ENCODE peak calls at places on chromosomes 16 and 17, in ten cellular contexts. N is upper lobe of left lung, V is NB4, Z is adrenal gland, E is body of pancreas, R is IMR-90, L is A549, Y is HCT116, P is lower leg skin, G is endothelial cell of umbilical vein. B is an unnamed sample.

GRCh38 chr16:1899641-1900451 is 18.4 kb downstream of the HS3ST6 start:
- DNase-seq in Y (no peak), V (peak), R (no peak), Z (no peak), L (no peak), E (peak), P (no peak), G (no peak), N (no peak), B (no peak)

GRCh38 chr17:3919123-3919624 is 2.9 kb upstream of the P2RX1 start:
- DNase-seq in E (no peak), P (no peak), V (no peak), Z (no peak), R (no peak), N (no peak), L (no peak), Y (no peak), G (no peak), B (no peak)

GRCh38 chr17:36851230-36851629 is 86.0 kb upstream of the LHX1 start:
- DNase-seq in Z (no peak), V (no peak), N (no peak), G (peak), R (peak), E (no peak), P (no peak), Y (no peak), L (peak), B (no peak)

GRCh38 chr17:27623578-27623977 is 7.4 kb upstream of the LGALS9 start:
- DNase-seq in L (no peak), N (no peak), P (no peak), Y (no peak), R (no peak), G (no peak), E (no peak), Z (no peak), V (no peak), B (no peak)

GRCh38 chr16:74261068-74261467 is 35.5 kb upstream of the PSMD7 start:
- DNase-seq in N (no peak), V (peak), L (no peak), E (no peak), R (no peak), P (no peak), Y (no peak), G (no peak), Z (no peak), B (no peak)

GRCh38 chr17:41415411-41415810 is 9.0 kb downstream of the KRT37 start:
- DNase-seq in V (no peak), R (peak), N (no peak), Z (no peak), E (no peak), L (no peak), Y (no peak), G (no peak), P (no peak), B (no peak)

GRCh38 chr17:48333034-48333491 is 97.0 kb downstream of the SKAP1 start:
- DNase-seq in V (no peak), Z (no peak), P (no peak), G (no peak), N (no peak), R (peak), Y (no peak), L (no peak), E (no peak), B (no peak)

GRCh38 chr17:70270554-70270953 is 101.2 kb downstream of the KCNJ2 start:
- DNase-seq in V (no peak), L (no peak), R (no peak), Z (no peak), G (peak), P (no peak), E (no peak), N (no peak), Y (no peak), B (no peak)

GRCh38 chr16:86567701-86568571 is 1.3 kb downstream of the FOXC2 start:
- DNase-seq in R (peak), V (no peak), L (no peak), Z (no peak), E (no peak), G (peak), Y (no peak), P (no peak), N (peak), B (no peak)

GRCh38 chr17:19716108-19717030 is at the start of gene SLC47A2:
- DNase-seq in V (no peak), Y (no peak), P (peak), E (no peak), N (no peak), G (no peak), L (no peak), Z (no peak), R (no peak), B (no peak)

GRCh38 chr16:17305694-17306093 is 165.1 kb downstream of the XYLT1 start:
- DNase-seq in R (no peak), E (no peak), Y (no peak), V (peak), P (no peak), Z (no peak), N (no peak), L (no peak), G (no peak), B (no peak)

GRCh38 chr16:74999208-74999682 is 421 bp downstream of the ZNRF1 start:
- DNase-seq in R (no peak), V (peak), L (no peak), E (peak), G (no peak), Z (peak), P (peak), Y (no peak), N (peak), B (no peak)

GRCh38 chr16:22623351-22623781 is 112.7 kb downstream of the NPIPB5 start:
- DNase-seq in E (no peak), Y (no peak), N (no peak), P (no peak), Z (no peak), L (no peak), V (no peak), R (no peak), G (no peak), B (no peak)

GRCh38 chr16:47018223-47018891 is 44.9 kb upstream of the DNAJA2 start:
- DNase-seq in Y (peak), Z (peak), V (peak), E (peak), G (peak), L (peak), R (peak), N (no peak), P (no peak), B (no peak)

GRCh38 chr17:80455328-80455710 is 21.1 kb downstream of the NPTX1 start:
- DNase-seq in N (no peak), R (peak), E (no peak), G (no peak), Y (peak), Z (peak), V (no peak), L (peak), P (no peak), B (no peak)

GRCh38 chr17:33811006-33811760 is 443.9 kb upstream of the CCL2 start:
- DNase-seq in E (no peak), L (no peak), R (no peak), G (no peak), P (no peak), N (no peak), V (no peak), Y (no peak), Z (no peak), B (no peak)

GRCh38 chr16:1781758-1782407 is 488 bp downstream of the SPSB3 start:
- DNase-seq in R (peak), N (peak), Z (no peak), L (peak), G (peak), Y (no peak), E (peak), V (peak), P (no peak), B (no peak)

GRCh38 chr17:74457146-74457819 is 9.2 kb upstream of the CD300A start:
- DNase-seq in Z (peak), Y (peak), V (peak), L (peak), N (peak), R (peak), P (peak), E (peak), G (peak), B (no peak)

GRCh38 chr17:40371261-40371929 is 6.9 kb upstream of the GJD3 start:
- DNase-seq in V (peak), E (no peak), R (no peak), P (peak), Y (peak), N (no peak), Z (no peak), L (no peak), G (no peak), B (no peak)

GRCh38 chr16:66516808-66517585 is 32.9 kb downstream of the TK2 start:
- DNase-seq in Y (peak), R (peak), Z (peak), L (peak), G (peak), N (no peak), V (peak), P (peak), E (peak), B (peak)

GRCh38 chr16:89119161-89119621 is 25.5 kb downstream of the ACSF3 start:
- DNase-seq in N (peak), Z (no peak), L (no peak), Y (no peak), V (peak), P (no peak), R (no peak), G (no peak), E (no peak), B (no peak)

GRCh38 chr16:74623214-74623842 is 16.4 kb upstream of the GLG1 start:
- DNase-seq in L (peak), P (peak), G (peak), E (no peak), V (peak), R (peak), N (no peak), Y (no peak), Z (no peak), B (no peak)

GRCh38 chr17:70040336-70040735 is 34.7 kb upstream of the KCNJ16 start:
- DNase-seq in V (no peak), Z (no peak), E (no peak), R (peak), Y (no peak), L (no peak), P (no peak), G (peak), N (no peak), B (no peak)

GRCh38 chr17:36743130-36743529 is 141.7 kb downstream of the MRM1 start:
- DNase-seq in G (no peak), E (no peak), V (no peak), N (no peak), L (no peak), R (no peak), Z (no peak), P (no peak), Y (no peak), B (no peak)

GRCh38 chr17:42754782-42755181 is 6.2 kb upstream of the RAMP2 start:
- DNase-seq in R (peak), Z (no peak), G (no peak), N (no peak), V (no peak), Y (no peak), L (no peak), P (peak), E (no peak), B (no peak)

GRCh38 chr16:85627835-85628556 is 14.9 kb downstream of the GSE1 start:
- DNase-seq in L (no peak), P (no peak), G (no peak), E (no peak), R (no peak), Y (no peak), N (peak), Z (no peak), V (no peak), B (no peak)

GRCh38 chr17:74455025-74455585 is 11.3 kb upstream of the CD300A start:
- DNase-seq in P (no peak), R (no peak), Z (no peak), V (no peak), N (no peak), E (no peak), G (no peak), L (no peak), Y (no peak), B (no peak)

GRCh38 chr17:4960279-4960922 is 7.2 kb downstream of the SPAG7 start:
- DNase-seq in Y (no peak), P (no peak), G (no peak), N (no peak), Z (no peak), L (no peak), R (no peak), E (no peak), V (no peak), B (no peak)

GRCh38 chr16:23060458-23061320 is 88.6 kb downstream of the USP31 start:
- DNase-seq in N (no peak), R (peak), E (peak), Y (peak), P (peak), L (peak), Z (peak), G (peak), V (peak), B (no peak)

GRCh38 chr17:75364078-75364477 is 41.4 kb downstream of the GRB2 start:
- DNase-seq in P (no peak), Y (no peak), E (no peak), V (no peak), R (peak), G (no peak), N (no peak), L (no peak), Z (no peak), B (no peak)

GRCh38 chr17:69047368-69048263 is 13.1 kb downstream of the ABCA9 start:
- DNase-seq in V (peak), E (peak), Z (peak), R (peak), P (peak), G (peak), N (no peak), Y (no peak), L (no peak), B (no peak)

GRCh38 chr17:62696726-62697490 is 69.4 kb downstream of the MRC2 start:
- DNase-seq in G (no peak), Y (no peak), E (no peak), N (peak), V (no peak), L (no peak), P (no peak), R (no peak), Z (no peak), B (no peak)

GRCh38 chr17:8964801-8965393 is 610 bp downstream of the PIK3R5 start:
- DNase-seq in L (no peak), G (no peak), Z (no peak), E (peak), Y (no peak), P (peak), R (no peak), N (no peak), V (peak), B (no peak)

GRCh38 chr16:80200079-80200478 is 340.7 kb upstream of the DYNLRB2 start:
- DNase-seq in E (no peak), G (no peak), N (no peak), V (no peak), L (no peak), P (no peak), Z (no peak), R (no peak), Y (no peak), B (no peak)
- H3K4me3 ChIP-seq in E (no peak), G (no peak), N (no peak), V (no peak), L (no peak), P (no peak), Z (no peak), R (no peak), Y (no peak), B (no peak)

GRCh38 chr17:82267575-82268379 is 5.7 kb downstream of the CSNK1D start:
- DNase-seq in E (peak), N (peak), V (peak), L (peak), R (peak), Z (peak), Y (no peak), G (peak), P (peak), B (peak)
- TF ChIP-seq POLR2A in E (no peak), N (no peak), V (no peak), L (no peak), R (no peak), Z (no peak), Y (no peak), G (no peak), P (no peak), B (no peak)

GRCh38 chr17:77148109-77148958 is 7.6 kb downstream of the SEC14L1 start:
- DNase-seq in P (no peak), Z (no peak), R (no peak), L (no peak), E (no peak), V (no peak), Y (no peak), N (no peak), G (no peak), B (no peak)

GRCh38 chr17:77145635-77146632 is 5.2 kb downstream of the SEC14L1 start:
- DNase-seq in P (peak), Z (peak), Y (no peak), R (peak), V (no peak), G (peak), N (no peak), L (no peak), E (peak), B (no peak)

GRCh38 chr17:77146882-77147281 is 6.1 kb downstream of the SEC14L1 start:
- DNase-seq in N (peak), L (no peak), Y (no peak), R (no peak), V (no peak), E (peak), G (no peak), Z (no peak), P (no peak), B (no peak)

GRCh38 chr17:77148959-77149510 is 8.3 kb downstream of the SEC14L1 start:
- DNase-seq in N (no peak), R (no peak), E (no peak), Z (no peak), P (no peak), Y (no peak), G (no peak), V (no peak), L (no peak), B (no peak)

GRCh38 chr17:77147357-77147801 is 6.6 kb downstream of the SEC14L1 start:
- DNase-seq in Y (no peak), E (peak), N (no peak), P (no peak), V (no peak), R (no peak), G (no peak), Z (no peak), L (no peak), B (no peak)
- H3K4me3 ChIP-seq in Y (no peak), E (no peak), N (peak), P (no peak), V (no peak), R (no peak), G (no peak), Z (no peak), L (no peak), B (peak)

GRCh38 chr17:67377727-67378443 is 804 bp downstream of the PITPNC1 start:
- DNase-seq in V (peak), Y (no peak), N (peak), Z (peak), P (peak), E (peak), L (peak), G (no peak), R (peak), B (no peak)
- TF ChIP-seq POLR2A in V (peak), Y (no peak), N (no peak), Z (no peak), P (no peak), E (peak), L (no peak), G (no peak), R (no peak), B (no peak)

GRCh38 chr17:61338874-61339478 is 60.7 kb upstream of the TBX2 start:
- DNase-seq in G (no peak), L (no peak), E (no peak), Y (no peak), N (no peak), P (no peak), R (no peak), Z (no peak), V (no peak), B (no peak)
- H3K4me3 ChIP-seq in G (no peak), L (no peak), E (no peak), Y (no peak), N (no peak), P (no peak), R (no peak), Z (no peak), V (no peak), B (no peak)

B was measured in esophagus squamous epithelium.